ENCODE peak calls at places on chromosome 19, in five cellular contexts. F is thoracic aorta, R is MM.1S, M is uterus, H is fibroblast of lung. S is an unnamed sample. For H3K36me3, the result is how much of the 10 kb centered on the place peaks cover.

GRCh38 chr19:17943284-17944221 is 10.7 kb downstream of the CCDC124 start:
- DNase-seq in F (no peak), R (no peak), M (no peak), H (no peak), S (no peak)

GRCh38 chr19:16457195-16457953 is 14.4 kb downstream of the EPS15L1 start:
- DNase-seq in F (no peak), R (no peak), M (peak), H (peak), S (no peak)

GRCh38 chr19:35266149-35266903 is 2.4 kb upstream of the USF2 start:
- DNase-seq in F (no peak), R (no peak), M (peak), H (no peak), S (no peak)

GRCh38 chr19:32881766-32882165 is 12.2 kb upstream of the SLC7A9 start:
- DNase-seq in F (no peak), R (no peak), M (no peak), H (no peak), S (no peak)

GRCh38 chr19:41811036-41811435 is 14.6 kb downstream of the CEACAM3 start:
- DNase-seq in F (no peak), R (no peak), M (no peak), H (no peak), S (no peak)

GRCh38 chr19:14059093-14059480 is 2.8 kb downstream of the PALM3 start:
- DNase-seq in F (no peak), R (no peak), M (no peak), H (no peak), S (peak)

GRCh38 chr19:52943884-52944643 is 18.6 kb downstream of the ZNF816 start:
- DNase-seq in F (no peak), R (no peak), M (no peak), H (no peak), S (no peak)

GRCh38 chr19:19871932-19872331 is 6.2 kb downstream of the ZNF253 start:
- DNase-seq in F (no peak), R (no peak), M (no peak), H (no peak), S (no peak)

GRCh38 chr19:35223084-35223790 is 5.3 kb downstream of the FAM187B start:
- DNase-seq in F (no peak), R (no peak), M (no peak), H (no peak), S (no peak)

GRCh38 chr19:8196271-8196908 is 12.8 kb upstream of the CERS4 start:
- DNase-seq in F (no peak), R (no peak), M (no peak), H (no peak), S (no peak)

GRCh38 chr19:58409010-58409790 is 751 bp downstream of the ZNF584 start:
- DNase-seq in F (no peak), R (no peak), M (no peak), H (no peak), S (no peak)

GRCh38 chr19:8451885-8452284 is 7.1 kb downstream of the HNRNPM start:
- DNase-seq in F (no peak), R (no peak), M (no peak), H (peak), S (no peak)

GRCh38 chr19:23286477-23286876 is 36.3 kb upstream of the ZNF724 start:
- DNase-seq in F (no peak), R (no peak), M (no peak), H (no peak), S (no peak)

GRCh38 chr19:57269515-57270250 is 10.6 kb upstream of the ZNF460 start:
- DNase-seq in F (no peak), R (no peak), M (no peak), H (peak), S (no peak)

GRCh38 chr19:30222428-30222873 is 149.7 kb upstream of the ZNF536 start:
- DNase-seq in F (no peak), R (no peak), M (no peak), H (no peak), S (no peak)

GRCh38 chr19:35261356-35262100 is 7.2 kb upstream of the USF2 start:
- DNase-seq in F (no peak), R (no peak), M (no peak), H (no peak), S (no peak)

GRCh38 chr19:512548-513365 is 5.5 kb downstream of the TPGS1 start:
- DNase-seq in F (no peak), R (no peak), M (no peak), H (no peak), S (no peak)

GRCh38 chr19:8045872-8046568 is 6.5 kb upstream of the CCL25 start:
- DNase-seq in F (no peak), R (no peak), M (no peak), H (no peak), S (no peak)

GRCh38 chr19:15091918-15092753 is 10.1 kb downstream of the OR1I1 start:
- DNase-seq in F (no peak), R (peak), M (no peak), H (peak), S (peak)

GRCh38 chr19:991174-991931 is 7.2 kb downstream of the WDR18 start:
- DNase-seq in F (no peak), R (no peak), M (peak), H (peak), S (peak)

GRCh38 chr19:18388328-18389094 is 2.6 kb downstream of the GDF15 start:
- DNase-seq in F (peak), R (peak), M (peak), H (peak), S (peak)

GRCh38 chr19:33377586-33378475 is 4.3 kb downstream of the CEBPG start:
- DNase-seq in F (no peak), R (no peak), M (no peak), H (no peak), S (no peak)

GRCh38 chr19:56988271-56988670 is 131.5 kb upstream of the USP29 start:
- DNase-seq in F (no peak), R (no peak), M (no peak), H (no peak), S (no peak)

GRCh38 chr19:37936166-37936565 is 29.2 kb downstream of the SIPA1L3 start:
- DNase-seq in F (no peak), R (no peak), M (no peak), H (no peak), S (no peak)

GRCh38 chr19:2602391-2603181 is 99.9 kb downstream of the GNG7 start:
- DNase-seq in F (peak), R (no peak), M (peak), H (peak), S (no peak)

GRCh38 chr19:2607712-2608601 is 94.5 kb downstream of the GNG7 start:
- DNase-seq in F (no peak), R (peak), M (no peak), H (no peak), S (peak)

GRCh38 chr19:2604747-2605329 is 97.7 kb downstream of the GNG7 start:
- DNase-seq in F (no peak), R (no peak), M (no peak), H (no peak), S (no peak)

GRCh38 chr19:2600914-2601870 is 101.3 kb downstream of the GNG7 start:
- DNase-seq in F (no peak), R (no peak), M (no peak), H (no peak), S (no peak)

GRCh38 chr19:2603320-2603719 is 99.2 kb downstream of the GNG7 start:
- DNase-seq in F (no peak), R (no peak), M (peak), H (peak), S (no peak)
- H3K4me3 ChIP-seq in F (peak), R (no peak), M (peak), H (peak), S (no peak)

GRCh38 chr19:5215431-5215830 is 125.2 kb downstream of the PTPRS start:
- DNase-seq in F (no peak), R (no peak), M (no peak), H (no peak), S (no peak)

GRCh38 chr19:5212101-5212500 is 128.5 kb downstream of the PTPRS start:
- DNase-seq in F (no peak), R (no peak), M (no peak), H (no peak), S (no peak)

GRCh38 chr19:5214371-5214770 is 126.2 kb downstream of the PTPRS start:
- DNase-seq in F (no peak), R (no peak), M (no peak), H (no peak), S (no peak)

GRCh38 chr19:5214902-5215301 is 125.7 kb downstream of the PTPRS start:
- DNase-seq in F (no peak), R (no peak), M (no peak), H (no peak), S (no peak)

GRCh38 chr19:5213667-5214066 is 126.9 kb downstream of the PTPRS start:
- DNase-seq in F (no peak), R (no peak), M (no peak), H (no peak), S (no peak)
- H3K36me3 ChIP-seq in F (half or more), R (under half), M (under half), H (under half), S (under half)

GRCh38 chr19:28980236-28980868 is 232.6 kb downstream of the UQCRFS1 start:
- DNase-seq in F (no peak), R (no peak), M (no peak), H (no peak), S (no peak)

GRCh38 chr19:28985201-28985600 is 227.8 kb downstream of the UQCRFS1 start:
- DNase-seq in F (no peak), R (no peak), M (no peak), H (no peak), S (no peak)

GRCh38 chr19:28984315-28984714 is 228.6 kb downstream of the UQCRFS1 start:
- DNase-seq in F (no peak), R (no peak), M (no peak), H (no peak), S (no peak)

GRCh38 chr19:28977826-28978225 is 235.1 kb downstream of the UQCRFS1 start:
- DNase-seq in F (no peak), R (no peak), M (no peak), H (no peak), S (no peak)

DNA sequence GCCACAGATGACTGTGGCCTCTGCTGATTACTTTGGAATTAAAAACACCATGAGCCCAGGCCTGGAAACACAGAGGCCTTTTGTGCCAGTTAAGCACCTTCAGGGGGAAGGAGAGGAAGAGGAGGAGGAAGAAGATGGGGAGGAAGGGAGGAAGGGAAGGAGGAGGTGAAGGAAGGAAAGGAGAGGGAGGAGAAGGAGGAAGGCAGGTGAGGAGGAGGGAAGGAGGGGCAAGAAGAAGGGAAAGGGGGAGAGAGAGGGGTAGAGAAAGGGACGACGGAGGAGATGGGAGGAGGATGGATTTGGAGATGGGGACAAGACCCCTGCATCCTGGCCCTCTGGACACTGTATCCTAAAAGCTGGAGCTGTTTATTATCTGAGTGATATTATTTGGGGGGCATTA is 231.0 kb downstream of the UQCRFS1 start:
- DNase-seq in F (no peak), R (no peak), M (no peak), H (no peak), S (no peak)
- H3K4me3 ChIP-seq in F (no peak), R (no peak), M (no peak), H (no peak), S (no peak)

GRCh38 chr19:2777952-2778683 is 5.0 kb downstream of the SGTA start:
- DNase-seq in F (no peak), R (no peak), M (no peak), H (no peak), S (no peak)
- H3K36me3 ChIP-seq in F (under half), R (under half), M (under half), H (under half), S (under half)

GRCh38 chr19:39953915-39954314 is 17.1 kb upstream of the PSMC4 start:
- DNase-seq in F (no peak), R (no peak), M (no peak), H (no peak), S (no peak)
- H3K4me3 ChIP-seq in F (no peak), R (no peak), M (no peak), H (no peak), S (peak)

GRCh38 chr19:50380137-50380536 is 3.9 kb downstream of the NR1H2 start:
- DNase-seq in F (no peak), R (no peak), M (no peak), H (no peak), S (no peak)
- H3K36me3 ChIP-seq in F (under half), R (under half), M (under half), H (under half), S (under half)

DNA sequence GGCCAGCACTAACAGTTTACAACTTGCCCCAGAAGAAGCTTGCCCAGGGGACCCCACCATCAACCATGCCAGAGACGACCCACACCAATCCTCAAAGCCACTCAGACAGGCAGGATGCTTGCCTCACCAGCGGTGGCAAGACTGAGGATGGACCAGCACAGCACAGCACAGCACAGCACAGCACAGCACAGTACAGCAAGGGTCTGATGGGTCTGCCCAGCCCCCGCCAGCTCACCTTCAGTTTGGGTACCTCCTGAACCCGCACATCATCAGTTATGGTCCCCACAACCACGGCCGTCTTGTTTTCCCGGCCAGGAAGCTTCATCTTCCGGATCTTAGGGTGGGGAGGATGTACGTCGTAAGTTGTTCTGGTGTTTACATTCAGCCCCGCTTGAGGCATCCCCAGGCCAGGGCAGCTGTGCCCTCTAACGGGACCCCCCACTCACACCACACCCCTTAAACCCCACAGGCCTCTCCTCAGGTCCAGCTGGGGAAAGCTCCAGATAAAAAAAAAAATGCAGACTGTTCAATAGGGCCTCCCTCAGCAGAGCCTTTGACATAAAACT is 1.7 kb upstream of the FAM83E start:
- DNase-seq in F (no peak), R (no peak), M (no peak), H (no peak), S (no peak)
- H3K4me3 ChIP-seq in F (no peak), R (no peak), M (no peak), H (peak), S (peak)

GRCh38 chr19:5136060-5136855 is 167.3 kb downstream of the KDM4B start:
- DNase-seq in F (no peak), R (no peak), M (no peak), H (no peak), S (no peak)

GRCh38 chr19:5137114-5137513 is 168.2 kb downstream of the KDM4B start:
- DNase-seq in F (no peak), R (no peak), M (no peak), H (no peak), S (no peak)

GRCh38 chr19:5138606-5139594 is 170.0 kb downstream of the KDM4B start:
- DNase-seq in F (no peak), R (no peak), M (no peak), H (peak), S (peak)

GRCh38 chr19:5134683-5135082 is 165.8 kb downstream of the KDM4B start:
- DNase-seq in F (no peak), R (no peak), M (no peak), H (no peak), S (no peak)

GRCh38 chr19:5137571-5138124 is 168.7 kb downstream of the KDM4B start:
- DNase-seq in F (no peak), R (no peak), M (no peak), H (no peak), S (no peak)
- H3K36me3 ChIP-seq in F (under half), R (under half), M (under half), H (under half), S (under half)

GRCh38 chr19:9912551-9913236 is 23.6 kb downstream of the OLFM2 start:
- DNase-seq in F (no peak), R (no peak), M (no peak), H (no peak), S (no peak)
- H3K4me3 ChIP-seq in F (peak), R (no peak), M (no peak), H (no peak), S (no peak)

DNA sequence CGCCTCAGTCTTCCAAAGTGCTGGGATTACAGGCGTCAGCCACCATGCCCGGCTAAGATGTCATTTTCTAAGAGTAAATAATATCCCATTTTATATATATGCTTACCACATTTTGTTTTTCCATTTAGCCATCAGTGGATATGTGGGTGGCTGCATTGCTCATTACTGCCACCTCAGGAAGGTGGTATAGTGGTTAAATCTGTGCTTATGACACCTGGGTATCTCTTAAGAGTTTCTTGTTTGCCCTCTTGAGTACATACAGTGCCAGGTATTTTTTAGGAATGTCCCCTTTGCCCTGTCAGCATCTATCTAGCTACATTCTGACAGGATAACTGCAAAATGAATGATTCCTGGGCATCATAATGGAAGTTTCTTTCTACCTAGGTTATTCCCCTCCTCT is 14.6 kb downstream of the ZNF69 start:
- DNase-seq in F (no peak), R (no peak), M (no peak), H (no peak), S (no peak)
- H3K36me3 ChIP-seq in F (under half), R (under half), M (under half), H (under half), S (under half)

S was measured in CD4-positive, CD25-positive, alpha-beta regulatory T cell.